ENCODE peak calls at places on chromosomes 11 and 22, in four cellular contexts. M, O, U and R are unnamed samples.

GRCh38 chr11:68390315-68390714 is 70.2 kb upstream of the PPP6R3 start:
- DNase-seq in M (no peak), O (no peak), U (no peak), R (no peak)

GRCh38 chr22:17097062-17097461 is 12.3 kb downstream of the IL17RA start:
- DNase-seq in M (no peak), O (no peak), U (no peak), R (no peak)

GRCh38 chr22:35323305-35323704 is 23.6 kb downstream of the TOM1 start:
- DNase-seq in M (no peak), O (no peak), U (no peak), R (no peak)

GRCh38 chr11:63892233-63892632 is 24.7 kb downstream of the RCOR2 start:
- DNase-seq in M (no peak), O (no peak), U (peak), R (no peak)

GRCh38 chr11:118622376-118623290 is 15.2 kb downstream of the PHLDB1 start:
- DNase-seq in M (peak), O (peak), U (peak), R (peak)

GRCh38 chr11:114001416-114001815 is 26.5 kb downstream of the HTR3A start:
- DNase-seq in M (no peak), O (no peak), U (no peak), R (no peak)

GRCh38 chr22:24831678-24832077 is 25.7 kb downstream of the SGSM1 start:
- DNase-seq in M (no peak), O (no peak), U (no peak), R (no peak)

GRCh38 chr11:71116435-71117040 is 135.8 kb downstream of the SHANK2 start:
- DNase-seq in M (no peak), O (no peak), U (no peak), R (no peak)

GRCh38 chr11:112665291-112665690 is 295.9 kb upstream of the NCAM1 start:
- DNase-seq in M (no peak), O (no peak), U (no peak), R (no peak)

DNA sequence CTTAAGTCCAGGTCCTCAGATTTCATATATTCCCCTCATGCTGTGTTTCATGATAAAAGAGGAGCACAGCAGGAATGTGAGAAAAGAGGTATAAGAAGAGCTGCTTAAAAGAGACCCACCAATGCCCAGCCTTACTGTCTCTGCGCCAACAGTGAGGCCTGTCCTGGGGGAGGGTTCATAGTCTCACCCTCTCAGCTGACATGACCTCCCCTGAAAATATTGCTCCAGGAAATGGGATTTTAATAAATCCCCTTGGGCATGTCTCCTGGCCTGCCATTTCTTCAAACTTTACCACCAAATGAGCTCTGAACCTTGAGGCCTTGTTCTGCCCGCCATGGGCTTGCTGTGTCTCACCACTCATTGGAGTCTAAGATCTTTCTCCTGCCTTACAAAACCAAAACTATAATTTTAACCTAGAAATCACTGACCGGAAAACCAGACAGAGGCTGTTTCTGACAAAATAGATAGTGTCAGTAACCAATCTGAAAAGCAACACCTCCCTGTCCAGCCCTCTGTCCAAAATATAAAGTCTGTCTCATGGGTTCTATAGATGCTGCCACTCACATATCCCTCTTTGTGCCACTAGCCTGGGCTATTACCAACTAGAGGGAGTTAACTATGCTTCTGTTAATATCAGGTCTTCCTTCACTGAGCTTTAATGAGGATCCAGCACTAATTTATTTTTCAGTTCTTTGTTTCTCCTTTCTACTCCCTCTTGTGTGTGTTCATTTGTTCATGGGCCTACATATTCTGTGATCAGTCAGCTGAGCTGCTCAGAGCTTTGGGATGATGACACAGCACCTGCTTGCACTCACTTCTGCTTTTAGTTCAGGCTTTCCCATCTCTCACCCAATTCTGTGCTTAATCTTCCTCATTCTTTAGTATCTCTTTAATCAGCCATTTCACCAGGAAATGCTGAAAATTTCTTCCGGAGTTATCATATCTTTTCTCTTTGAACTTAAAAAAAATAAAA is at the start of gene OR2AG2:
- DNase-seq in M (no peak), O (no peak), U (no peak), R (no peak)
- TF ChIP-seq SMC3 in M (no peak), O (no peak), U (no peak), R (no peak)

GRCh38 chr22:46395145-46395544 is 59.6 kb downstream of the TRMU start:
- DNase-seq in M (no peak), O (no peak), U (no peak), R (no peak)

GRCh38 chr22:46393791-46394333 is 58.3 kb downstream of the TRMU start:
- DNase-seq in M (no peak), O (no peak), U (no peak), R (no peak)

GRCh38 chr22:46392137-46392844 is 56.8 kb downstream of the TRMU start:
- DNase-seq in M (no peak), O (no peak), U (no peak), R (no peak)

GRCh38 chr22:46397514-46397913 is 62.0 kb downstream of the TRMU start:
- DNase-seq in M (no peak), O (no peak), U (no peak), R (no peak)

GRCh38 chr22:46394622-46395021 is 59.1 kb downstream of the TRMU start:
- DNase-seq in M (no peak), O (no peak), U (no peak), R (no peak)
- TF ChIP-seq SMC3 in M (no peak), O (no peak), U (no peak), R (no peak)

GRCh38 chr22:31585161-31585859 is 76.7 kb downstream of the PISD start:
- DNase-seq in M (no peak), O (no peak), U (peak), R (peak)

GRCh38 chr22:31588970-31589675 is 72.9 kb downstream of the PISD start:
- DNase-seq in M (no peak), O (no peak), U (no peak), R (no peak)

GRCh38 chr22:31583861-31584485 is 78.0 kb downstream of the PISD start:
- DNase-seq in M (no peak), O (no peak), U (peak), R (no peak)

GRCh38 chr22:31584804-31585160 is 77.2 kb downstream of the PISD start:
- DNase-seq in M (no peak), O (no peak), U (no peak), R (no peak)

GRCh38 chr22:31586137-31586920 is 75.7 kb downstream of the PISD start:
- DNase-seq in M (no peak), O (no peak), U (peak), R (no peak)
- TF ChIP-seq SMC3 in M (no peak), O (no peak), U (no peak), R (no peak)

GRCh38 chr11:2992234-2992999 is at the start of gene NAP1L4:
- DNase-seq in M (peak), O (peak), U (peak), R (peak)

GRCh38 chr11:2991477-2992233 is 474 bp downstream of the NAP1L4 start:
- DNase-seq in M (peak), O (no peak), U (peak), R (peak)

GRCh38 chr11:2988996-2989395 is 3.1 kb downstream of the NAP1L4 start:
- DNase-seq in M (no peak), O (no peak), U (peak), R (no peak)

GRCh38 chr11:2989551-2989950 is 2.6 kb downstream of the NAP1L4 start:
- DNase-seq in M (no peak), O (no peak), U (no peak), R (no peak)

DNA sequence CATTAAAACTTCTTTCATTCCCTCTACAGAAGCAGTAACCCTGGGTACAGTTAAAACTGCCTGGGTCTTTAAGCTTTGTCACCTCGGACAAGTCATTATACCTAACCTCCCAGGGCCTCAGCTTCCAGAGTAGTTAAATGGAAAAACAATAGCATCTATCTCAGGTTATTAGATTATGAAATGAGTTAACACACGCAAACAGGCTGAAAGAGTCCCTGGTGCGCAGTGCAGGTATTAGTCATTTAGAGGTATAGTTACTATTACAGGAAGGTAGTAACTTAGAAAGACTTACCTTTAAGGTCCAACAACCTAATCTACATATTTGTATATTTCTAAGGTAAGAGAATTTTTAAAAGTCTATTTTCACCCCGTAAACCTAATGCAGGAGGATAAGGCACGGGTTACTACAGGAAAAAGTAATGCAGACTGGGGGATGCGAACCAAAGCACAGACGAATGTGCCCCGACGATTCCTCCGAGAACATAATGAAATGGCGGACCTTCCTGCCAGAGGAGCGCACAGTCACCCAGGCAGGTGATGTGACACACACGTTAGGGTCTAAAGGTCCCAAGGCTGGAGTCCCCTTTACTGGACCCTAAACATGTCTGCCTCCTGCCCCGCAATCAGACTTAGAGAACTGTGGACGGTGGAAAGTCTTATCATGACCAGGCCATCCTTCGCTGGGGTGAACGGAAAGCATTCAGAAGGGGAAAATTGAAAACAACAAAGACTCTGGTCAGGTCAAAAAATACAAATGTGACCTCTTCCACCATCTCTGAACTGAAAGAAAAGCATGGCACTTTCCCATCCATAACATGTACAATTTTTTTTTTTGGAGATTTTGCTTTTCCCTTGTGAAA is 1.3 kb downstream of the NAP1L4 start:
- DNase-seq in M (peak), O (no peak), U (no peak), R (peak)
- TF ChIP-seq SMC3 in M (no peak), O (no peak), U (no peak), R (no peak)

DNA sequence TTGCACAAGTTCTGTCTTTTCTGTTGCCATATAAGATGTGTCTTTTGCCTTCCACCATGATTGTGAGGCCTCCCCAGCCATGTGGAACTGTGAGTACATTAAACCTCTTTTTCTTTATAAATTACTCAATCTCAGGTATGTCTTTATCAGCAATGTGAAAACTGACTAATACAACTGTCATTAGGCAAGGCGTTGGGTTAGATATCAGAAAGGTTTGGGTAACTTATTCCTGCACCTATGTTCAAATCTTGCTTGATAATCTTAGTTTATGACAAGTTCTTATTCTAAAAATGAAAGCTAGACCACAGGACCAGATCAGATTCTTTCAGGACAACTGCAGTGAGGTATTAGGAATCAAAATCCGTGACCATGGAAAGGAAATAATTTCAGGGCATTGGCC is 160.6 kb upstream of the BDNF start:
- DNase-seq in M (no peak), O (no peak), U (no peak), R (no peak)
- TF ChIP-seq SMC3 in M (no peak), O (no peak), U (no peak), R (no peak)

GRCh38 chr11:43021466-43021865 is 290.3 kb upstream of the API5 start:
- DNase-seq in M (no peak), O (peak), U (no peak), R (peak)
- TF ChIP-seq SMC3 in M (no peak), O (peak), U (no peak), R (no peak)

GRCh38 chr11:34223021-34223813 is 117.8 kb downstream of the NAT10 start:
- DNase-seq in M (no peak), O (no peak), U (peak), R (no peak)
- TF ChIP-seq SMC3 in M (no peak), O (no peak), U (no peak), R (no peak)

DNA sequence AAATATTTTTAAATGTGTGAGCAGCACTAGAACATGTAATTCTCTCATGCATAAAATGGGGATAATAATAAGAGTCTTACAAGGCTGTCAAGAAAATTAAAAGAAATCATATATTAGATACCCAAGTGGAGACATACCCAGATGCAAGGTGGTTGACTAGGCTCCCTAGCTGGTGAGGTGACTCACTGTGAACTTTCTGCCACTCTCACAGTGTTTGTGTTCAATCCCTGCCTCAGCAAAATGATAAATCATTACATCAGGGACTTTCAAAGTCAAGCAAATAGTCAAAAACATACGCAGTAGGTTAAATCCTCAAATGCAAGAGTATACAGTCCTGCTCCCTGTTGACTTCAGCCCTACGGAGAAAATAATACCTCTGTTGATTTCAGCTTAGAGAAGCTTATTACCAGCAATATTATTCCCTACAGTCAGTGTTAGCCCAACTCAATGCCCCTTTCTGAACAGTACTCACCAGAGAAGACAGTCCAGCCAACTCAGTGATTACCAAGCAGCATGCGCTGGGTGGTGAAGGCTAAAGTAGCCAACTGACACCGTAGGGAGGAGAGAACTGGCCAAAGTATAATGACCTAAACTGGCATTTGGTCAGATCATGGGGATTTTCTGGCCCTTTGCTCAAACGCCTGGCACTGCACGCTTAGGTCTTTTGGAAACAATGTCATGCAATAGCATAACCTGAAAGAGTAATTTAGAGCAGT is 73.1 kb upstream of the BARX2 start:
- DNase-seq in M (no peak), O (no peak), U (no peak), R (no peak)
- TF ChIP-seq SMC3 in M (no peak), O (no peak), U (no peak), R (no peak)

DNA sequence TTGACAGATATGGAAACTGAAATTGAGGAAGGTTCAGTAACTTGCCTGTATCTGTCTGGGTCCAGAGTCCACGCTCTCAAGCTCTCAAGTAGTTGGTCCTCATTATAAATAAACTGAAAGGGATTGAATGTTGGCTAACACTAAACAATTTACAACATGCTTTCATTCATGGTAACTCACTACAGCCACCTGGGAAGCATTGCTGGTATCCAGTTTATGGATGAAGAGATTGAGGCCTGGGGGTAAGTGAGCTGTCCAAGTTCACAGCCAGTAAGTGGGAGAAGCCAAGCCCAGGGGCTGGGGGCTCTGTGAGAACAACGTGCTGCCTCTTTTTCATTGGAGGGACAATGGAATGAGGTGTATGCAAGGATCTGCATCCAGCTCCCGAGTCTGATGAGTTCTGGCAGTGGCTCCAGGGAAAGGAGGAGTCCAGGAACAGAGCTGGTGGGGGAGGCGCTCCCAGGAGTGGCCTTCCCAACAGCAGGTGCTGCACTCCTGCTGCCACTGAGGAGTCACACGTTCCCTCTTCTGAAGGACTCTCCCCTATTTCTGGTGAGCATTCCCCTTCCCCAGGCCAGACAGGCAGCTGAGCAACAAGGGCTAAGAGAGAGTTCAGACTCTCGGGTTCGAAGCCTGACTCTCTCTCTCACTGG is 175.8 kb downstream of the CSNK2A3 start:
- DNase-seq in M (no peak), O (no peak), U (no peak), R (no peak)
- TF ChIP-seq SMC3 in M (no peak), O (no peak), U (no peak), R (no peak)

GRCh38 chr11:94325681-94326080 is 21.3 kb downstream of the IZUMO1R start:
- DNase-seq in M (peak), O (peak), U (peak), R (peak)
- TF ChIP-seq SMC3 in M (peak), O (peak), U (peak), R (peak)